ENCODE peak calls at places on chromosomes 1 and 21, in eight cellular contexts. F, B, I, L, Z, J, E and R are unnamed samples.

GRCh38 chr1:222631611-222632208 is 13.8 kb downstream of the MIA3 start:
- DNase-seq in F (no peak), B (no peak), I (no peak), L (no peak), Z (no peak), J (no peak), E (no peak), R (no peak)

GRCh38 chr1:32867671-32868070 is 3.0 kb downstream of the FNDC5 start:
- DNase-seq in F (no peak), B (no peak), I (no peak), L (no peak), Z (no peak), J (no peak), E (no peak), R (no peak)

GRCh38 chr1:31788825-31789256 is 24.7 kb upstream of the ADGRB2 start:
- DNase-seq in F (no peak), B (no peak), I (no peak), L (no peak), Z (peak; percentile 21), J (no peak), E (peak; percentile 86), R (no peak)

GRCh38 chr1:81799939-81800740 is 594 bp upstream of the ADGRL2 start:
- DNase-seq in F (peak; percentile 33), B (peak; percentile 46), I (peak; percentile 41), L (no peak), Z (no peak), J (no peak), E (peak; percentile 86), R (peak; percentile 54)

GRCh38 chr1:212414328-212415106 is at the start of gene PACC1:
- DNase-seq in F (peak; percentile 96), B (peak; percentile 76), I (peak; percentile 94), L (peak; percentile 93), Z (peak; percentile 70), J (peak; percentile 82), E (peak; percentile 78), R (peak; percentile 93)

GRCh38 chr1:222975472-222976122 is 160.8 kb downstream of the DISP1 start:
- DNase-seq in F (peak; percentile 3), B (no peak), I (no peak), L (no peak), Z (no peak), J (no peak), E (peak; percentile 60), R (no peak)

GRCh38 chr1:37537378-37537777 is 16.7 kb downstream of the SNIP1 start:
- DNase-seq in F (no peak), B (no peak), I (no peak), L (peak; percentile 20), Z (no peak), J (no peak), E (peak; percentile 60), R (no peak)

GRCh38 chr21:38661296-38662223 is 144.2 kb upstream of the ETS2 start:
- DNase-seq in F (no peak), B (no peak), I (peak; percentile 55), L (peak; percentile 14), Z (no peak), J (no peak), E (peak; percentile 80), R (peak; percentile 56)

GRCh38 chr1:149977345-149977744 is 33.2 kb downstream of the OTUD7B start:
- DNase-seq in F (no peak), B (no peak), I (no peak), L (no peak), Z (no peak), J (no peak), E (no peak), R (no peak)

GRCh38 chr1:55188909-55189308 is 26.3 kb downstream of the USP24 start:
- DNase-seq in F (no peak), B (no peak), I (no peak), L (no peak), Z (no peak), J (no peak), E (no peak), R (no peak)

GRCh38 chr1:32192220-32192948 is 8.0 kb upstream of the CCDC28B start:
- DNase-seq in F (no peak), B (no peak), I (no peak), L (no peak), Z (no peak), J (no peak), E (no peak), R (no peak)

GRCh38 chr1:42971848-42972291 is 13.2 kb upstream of the SLC2A1 start:
- DNase-seq in F (no peak), B (no peak), I (no peak), L (no peak), Z (no peak), J (no peak), E (peak; percentile 91), R (no peak)

GRCh38 chr1:230930986-230931385 is 47.7 kb downstream of the TTC13 start:
- DNase-seq in F (no peak), B (no peak), I (no peak), L (no peak), Z (no peak), J (no peak), E (no peak), R (no peak)

GRCh38 chr1:113197662-113198330 is 124.8 kb downstream of the LRIG2 start:
- DNase-seq in F (no peak), B (no peak), I (no peak), L (no peak), Z (no peak), J (no peak), E (no peak), R (no peak)

GRCh38 chr1:52553372-52554266 is 727 bp upstream of the TUT4 start:
- DNase-seq in F (peak; percentile 76), B (peak; percentile 72), I (peak; percentile 92), L (peak; percentile 94), Z (peak; percentile 67), J (peak; percentile 83), E (peak; percentile 88), R (peak; percentile 89)

GRCh38 chr1:48069662-48070432 is 72.7 kb upstream of the TRABD2B start:
- DNase-seq in F (no peak), B (peak; percentile 30), I (no peak), L (no peak), Z (no peak), J (no peak), E (no peak), R (no peak)

GRCh38 chr1:158290571-158290935 is 830 bp downstream of the CD1C start:
- DNase-seq in F (no peak), B (no peak), I (no peak), L (no peak), Z (no peak), J (no peak), E (no peak), R (no peak)

GRCh38 chr1:8093221-8093980 is 67.3 kb upstream of the ERRFI1 start:
- DNase-seq in F (no peak), B (no peak), I (no peak), L (no peak), Z (no peak), J (no peak), E (no peak), R (no peak)

GRCh38 chr1:37270639-37271038 is 203.7 kb upstream of the ZC3H12A start:
- DNase-seq in F (no peak), B (no peak), I (no peak), L (no peak), Z (no peak), J (no peak), E (no peak), R (no peak)

GRCh38 chr1:93629101-93630059 is 52.3 kb downstream of the BCAR3 start:
- DNase-seq in F (peak; percentile 42), B (peak; percentile 74), I (no peak), L (peak; percentile 51), Z (no peak), J (no peak), E (peak; percentile 90), R (no peak)

GRCh38 chr1:1356796-1357401 is 1.5 kb downstream of the MXRA8 start:
- DNase-seq in F (no peak), B (no peak), I (no peak), L (no peak), Z (no peak), J (no peak), E (no peak), R (no peak)

GRCh38 chr1:168285419-168285790 is 4.7 kb downstream of the TBX19 start:
- DNase-seq in F (peak; percentile 43), B (no peak), I (no peak), L (no peak), Z (no peak), J (no peak), E (no peak), R (no peak)

GRCh38 chr1:81252471-81253160 is 548.1 kb upstream of the ADGRL2 start:
- DNase-seq in F (no peak), B (no peak), I (no peak), L (no peak), Z (no peak), J (no peak), E (no peak), R (no peak)

GRCh38 chr1:63004868-63005267 is 220.9 kb downstream of the ATG4C start:
- DNase-seq in F (peak; percentile 11), B (no peak), I (no peak), L (no peak), Z (no peak), J (no peak), E (peak; percentile 4), R (no peak)

GRCh38 chr1:22457356-22457755 is 5.7 kb downstream of the ZBTB40 start:
- DNase-seq in F (no peak), B (no peak), I (no peak), L (no peak), Z (no peak), J (no peak), E (peak; percentile 82), R (no peak)

GRCh38 chr1:233668146-233668724 is 54.3 kb downstream of the KCNK1 start:
- DNase-seq in F (no peak), B (no peak), I (no peak), L (no peak), Z (no peak), J (no peak), E (peak; percentile 19), R (no peak)

GRCh38 chr1:15410884-15411245 is 1.2 kb downstream of the EFHD2 start:
- DNase-seq in F (no peak), B (no peak), I (no peak), L (peak; percentile 25), Z (no peak), J (no peak), E (no peak), R (no peak)